ENCODE peak calls at places on chromosomes 2 and 18, in ten cellular contexts. C is CD4-positive, alpha-beta T cell; B is activated gamma-delta T cell treated with Interleukin-2 at 50 U/mL for 16 hours; I is cardiac muscle cell; L is activated T-cell treated with anti-CD3 and anti-CD28 coated beads for 48 hours; E is stimulated activated CD8-positive, alpha-beta memory T cell treated with anti-CD3 and anti-CD28 coated beads, Interleukin-7, amount 100 ng/mL, for 1 hour; P is erythroblast; W is caudate nucleus; X is NCI-H1105; A is upper lobe of right lung. H is an unnamed sample.

GRCh38 chr18:53935803-53936202 is 288.7 kb downstream of the MBD2 start:
- DNase-seq in L (no peak), W (no peak), A (no peak), I (no peak), C (no peak), P (no peak), X (no peak), E (no peak), B (no peak), H (no peak)

GRCh38 chr2:74602553-74603281 is 45.4 kb downstream of the M1AP start:
- DNase-seq in P (no peak), X (no peak), I (no peak), B (no peak), C (no peak), W (no peak), A (no peak), L (no peak), E (no peak), H (no peak)

GRCh38 chr2:208183937-208184336 is 5.9 kb downstream of the C2orf80 start:
- DNase-seq in I (no peak), L (no peak), C (no peak), W (no peak), A (no peak), P (no peak), B (no peak), X (no peak), E (no peak), H (no peak)

GRCh38 chr2:226410212-226410611 is 389.4 kb downstream of the IRS1 start:
- DNase-seq in X (no peak), E (no peak), P (no peak), B (no peak), W (no peak), L (no peak), C (no peak), A (no peak), I (no peak), H (no peak)

GRCh38 chr2:50401772-50402653 is 629.9 kb downstream of the NRXN1 start:
- DNase-seq in B (no peak), E (no peak), I (peak), L (peak), C (no peak), W (no peak), X (peak), A (no peak), P (peak), H (no peak)

GRCh38 chr2:127365211-127365643 is 22.5 kb downstream of the MAP3K2 start:
- DNase-seq in P (no peak), B (no peak), X (no peak), I (no peak), L (no peak), W (no peak), E (no peak), A (no peak), C (no peak), H (no peak)

GRCh38 chr18:59696311-59697235 is 650 bp downstream of the CCBE1 start:
- DNase-seq in E (no peak), C (no peak), W (no peak), A (no peak), B (no peak), P (no peak), L (no peak), X (peak), I (peak), H (no peak)

GRCh38 chr2:86396304-86396785 is 44.8 kb upstream of the KDM3A start:
- DNase-seq in E (no peak), I (peak), X (no peak), C (no peak), B (no peak), W (peak), A (no peak), L (no peak), P (peak), H (no peak)

GRCh38 chr18:24015897-24016631 is 1.5 kb downstream of the TTC39C start:
- DNase-seq in B (no peak), A (no peak), P (no peak), L (no peak), E (no peak), I (no peak), W (no peak), C (no peak), X (no peak), H (no peak)

GRCh38 chr2:98551316-98551715 is 57.0 kb downstream of the COA5 start:
- DNase-seq in C (no peak), E (no peak), A (no peak), W (no peak), X (no peak), B (no peak), I (no peak), P (no peak), L (peak), H (peak)

GRCh38 chr2:33859791-33860461 is 260.8 kb upstream of the FAM98A start:
- DNase-seq in C (no peak), B (no peak), E (no peak), A (no peak), P (no peak), L (no peak), W (no peak), X (no peak), I (no peak), H (no peak)

GRCh38 chr2:130370490-130370889 is 14.6 kb downstream of the PTPN18 start:
- DNase-seq in L (no peak), C (no peak), E (no peak), B (peak), P (no peak), W (no peak), I (no peak), A (no peak), X (no peak), H (peak)

GRCh38 chr2:70024284-70024683 is 62.9 kb upstream of the ASPRV1 start:
- DNase-seq in P (no peak), X (no peak), B (no peak), I (no peak), A (no peak), C (no peak), L (no peak), E (no peak), W (no peak), H (no peak)

GRCh38 chr2:53941749-53942148 is 29.0 kb downstream of the PSME4 start:
- DNase-seq in A (no peak), I (no peak), W (no peak), B (no peak), C (no peak), L (no peak), X (no peak), P (no peak), E (no peak), H (no peak)

GRCh38 chr18:79948719-79949411 is 2.6 kb downstream of the SLC66A2 start:
- DNase-seq in E (no peak), L (no peak), X (no peak), P (no peak), W (no peak), B (no peak), A (no peak), C (no peak), I (no peak), H (no peak)

GRCh38 chr2:215906458-215906857 is 106.9 kb downstream of the MREG start:
- DNase-seq in W (no peak), L (no peak), B (no peak), X (no peak), E (no peak), P (no peak), C (no peak), A (no peak), I (no peak), H (no peak)

GRCh38 chr2:164905307-164905706 is 50.0 kb downstream of the SLC38A11 start:
- DNase-seq in P (no peak), I (no peak), X (no peak), W (no peak), L (no peak), E (no peak), B (no peak), C (no peak), A (no peak), H (no peak)

GRCh38 chr2:68345129-68345875 is 19.8 kb upstream of the PLEK start:
- DNase-seq in X (no peak), W (no peak), P (no peak), A (no peak), B (no peak), E (no peak), L (no peak), C (no peak), I (no peak), H (no peak)

GRCh38 chr2:71154798-71155197 is 24.4 kb downstream of the MPHOSPH10 start:
- DNase-seq in E (no peak), P (peak), L (no peak), C (no peak), W (no peak), A (no peak), I (no peak), X (no peak), B (no peak), H (no peak)

GRCh38 chr2:158761626-158762025 is 33.5 kb upstream of the DAPL1 start:
- DNase-seq in B (no peak), C (no peak), X (no peak), L (no peak), P (no peak), A (no peak), I (no peak), E (no peak), W (no peak), H (no peak)

GRCh38 chr18:76686737-76687231 is 135.6 kb upstream of the ZNF236 start:
- DNase-seq in A (no peak), B (no peak), E (no peak), L (no peak), P (peak), I (peak), C (peak), W (peak), X (peak), H (no peak)

GRCh38 chr2:155997538-155997937 is 335.0 kb downstream of the NR4A2 start:
- DNase-seq in A (no peak), B (no peak), P (no peak), L (no peak), W (no peak), I (no peak), C (no peak), X (no peak), E (no peak), H (no peak)

GRCh38 chr18:332721-333513 is 65.1 kb upstream of the THOC1 start:
- DNase-seq in B (no peak), L (no peak), X (no peak), P (no peak), C (no peak), A (no peak), W (no peak), E (no peak), I (no peak), H (no peak)

GRCh38 chr2:190469770-190470169 is 61.6 kb downstream of the MFSD6 start:
- DNase-seq in B (no peak), A (no peak), P (peak), X (peak), I (peak), C (no peak), W (no peak), E (no peak), L (no peak), H (no peak)

GRCh38 chr18:6741290-6741689 is 11.8 kb downstream of the ARHGAP28 start:
- DNase-seq in E (no peak), X (no peak), W (no peak), B (no peak), A (no peak), P (no peak), L (no peak), C (no peak), I (no peak), H (no peak)

GRCh38 chr2:65055427-65056214 is 595 bp upstream of the CEP68 start:
- DNase-seq in E (no peak), L (no peak), C (peak), A (peak), B (peak), P (peak), W (no peak), I (no peak), X (peak), H (peak)

GRCh38 chr2:151905963-151906632 is 77.9 kb upstream of the ARL5A start:
- DNase-seq in L (no peak), W (no peak), X (no peak), E (no peak), A (no peak), B (no peak), C (no peak), P (no peak), I (no peak), H (no peak)

GRCh38 chr2:79770926-79771325 is 258.1 kb downstream of the CTNNA2 start:
- DNase-seq in I (no peak), E (no peak), L (no peak), W (no peak), P (no peak), B (no peak), X (no peak), A (no peak), C (no peak), H (no peak)

GRCh38 chr2:43819489-43820163 is 19.0 kb downstream of the ABCG5 start:
- DNase-seq in C (no peak), B (no peak), L (no peak), X (no peak), W (no peak), P (no peak), E (no peak), A (no peak), I (no peak), H (no peak)

GRCh38 chr2:174573621-174574081 is 24.0 kb downstream of the WIPF1 start:
- DNase-seq in E (no peak), L (no peak), W (no peak), P (no peak), C (no peak), A (peak), I (no peak), B (no peak), X (no peak), H (peak)

GRCh38 chr2:182784777-182785176 is 68.7 kb downstream of the DNAJC10 start:
- DNase-seq in C (no peak), P (peak), L (no peak), X (peak), B (no peak), A (no peak), I (peak), E (no peak), W (no peak), H (no peak)

GRCh38 chr2:162282765-162283425 is 35.6 kb downstream of the IFIH1 start:
- DNase-seq in B (no peak), W (no peak), I (no peak), E (no peak), C (no peak), X (no peak), L (no peak), P (no peak), A (no peak), H (no peak)